ENCODE peak calls at places on chromosomes 4 and X, in nine cellular contexts. K is GM12865; R is endodermal cell; C is NB4; Q is cardiac fibroblast; L is CD8-positive, alpha-beta T cell; A is brain microvascular endothelial cell; U is astrocyte; Z is fibroblast of lung. I is an unnamed sample.

GRCh38 chr4:38560763-38561558 is 103.0 kb upstream of the KLF3 start:
- DNase-seq in R (no peak), C (peak), A (no peak), Q (no peak), Z (no peak), L (no peak), K (peak), U (no peak), I (peak)

GRCh38 chr4:108141213-108142045 is 27.3 kb downstream of the LEF1 start:
- DNase-seq in C (no peak), Z (no peak), R (no peak), Q (no peak), L (peak), U (no peak), A (no peak), K (peak), I (no peak)

GRCh38 chr4:104416725-104417363 is 77.8 kb downstream of the CXXC4 start:
- DNase-seq in R (peak), U (no peak), A (no peak), L (no peak), K (no peak), Q (no peak), C (no peak), Z (no peak), I (no peak)

GRCh38 chr4:44425614-44426208 is 22.9 kb downstream of the KCTD8 start:
- DNase-seq in C (peak), A (peak), U (no peak), L (no peak), Z (peak), R (peak), K (no peak), Q (peak), I (no peak)

GRCh38 chr4:149031399-149031798 is 589.2 kb upstream of the NR3C2 start:
- DNase-seq in U (no peak), Z (peak), K (peak), A (no peak), C (peak), Q (peak), R (peak), L (no peak), I (no peak)

GRCh38 chr4:153318696-153319320 is 25.7 kb upstream of the MND1 start:
- DNase-seq in C (peak), R (peak), A (peak), U (peak), Z (peak), L (no peak), K (peak), Q (peak), I (no peak)

GRCh38 chr4:8855781-8856245 is 15.8 kb downstream of the HMX1 start:
- DNase-seq in Z (no peak), U (no peak), R (peak), Q (no peak), C (peak), A (no peak), K (no peak), L (no peak), I (no peak)

GRCh38 chr4:185640809-185641675 is 105.7 kb upstream of the PDLIM3 start:
- DNase-seq in Z (peak), L (no peak), A (peak), R (no peak), K (peak), Q (peak), C (peak), U (peak), I (peak)

GRCh38 chr4:79689735-79690134 is 281.7 kb upstream of the GK2 start:
- DNase-seq in Q (no peak), L (no peak), A (no peak), Z (no peak), U (no peak), C (no peak), R (no peak), K (no peak), I (no peak)

GRCh38 chr4:104490096-104490769 is 4.5 kb downstream of the CXXC4 start:
- DNase-seq in Z (peak), U (peak), L (no peak), K (peak), A (no peak), C (no peak), Q (no peak), R (peak), I (no peak)

GRCh38 chrX:111568356-111568755 is 56.9 kb downstream of the SERTM2 start:
- DNase-seq in L (no peak), C (peak), Z (no peak), K (no peak), Q (peak), R (peak), U (no peak), A (peak), I (no peak)

GRCh38 chr4:180310616-180311015 is 1932.6 kb upstream of the TENM3 start:
- DNase-seq in A (no peak), K (no peak), Q (no peak), R (no peak), U (no peak), L (no peak), Z (no peak), C (no peak), I (no peak)

GRCh38 chr4:150415213-150415612 is 166.7 kb upstream of the MAB21L2 start:
- DNase-seq in Z (peak), L (no peak), A (no peak), R (no peak), Q (no peak), U (peak), C (no peak), K (no peak), I (no peak)

GRCh38 chrX:70769659-70770232 is 138.8 kb downstream of the TEX11 start:
- DNase-seq in R (no peak), A (no peak), U (no peak), L (no peak), K (no peak), C (peak), Q (peak), Z (peak), I (peak)

GRCh38 chrX:20263474-20263873 is 3.2 kb downstream of the RPS6KA3 start:
- DNase-seq in A (peak), R (no peak), Z (peak), U (peak), Q (peak), L (no peak), K (peak), C (peak), I (no peak)

GRCh38 chr4:183444953-183445543 is 612 bp downstream of the CDKN2AIP start:
- DNase-seq in C (peak), A (no peak), R (no peak), L (no peak), Z (peak), Q (peak), U (no peak), K (no peak), I (no peak)

GRCh38 chr4:183449193-183449888 is 4.9 kb downstream of the CDKN2AIP start:
- DNase-seq in R (no peak), Z (peak), L (no peak), C (no peak), A (peak), Q (peak), K (no peak), U (peak), I (no peak)

GRCh38 chr4:183448436-183448835 is 4.0 kb downstream of the CDKN2AIP start:
- DNase-seq in L (no peak), K (no peak), C (no peak), A (no peak), U (no peak), R (no peak), Q (no peak), Z (peak), I (no peak)

GRCh38 chr4:183450108-183450507 is 5.7 kb downstream of the CDKN2AIP start:
- DNase-seq in R (no peak), Q (no peak), K (no peak), C (no peak), U (no peak), Z (no peak), A (no peak), L (no peak), I (no peak)

DNA sequence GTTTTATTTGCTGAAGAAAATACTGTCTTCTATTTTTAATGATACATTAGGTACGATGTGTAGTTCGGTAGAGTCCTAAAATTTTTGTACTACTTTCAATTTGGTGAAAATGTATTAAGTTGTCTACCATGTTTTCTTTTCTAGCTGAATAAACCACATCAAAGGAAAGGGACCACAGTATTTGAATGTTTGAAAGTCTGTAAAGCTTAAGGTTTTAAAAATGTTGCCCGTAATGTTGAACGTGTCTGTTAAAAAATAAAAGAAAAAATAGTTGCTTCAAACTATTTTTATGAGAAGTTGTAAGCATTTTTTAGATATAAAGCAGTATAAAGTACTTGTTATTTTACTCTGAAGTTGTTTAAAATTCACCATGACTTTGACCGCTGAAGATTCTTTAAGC is 3.2 kb downstream of the CDKN2AIP start:
- DNase-seq in L (no peak), R (no peak), U (no peak), Z (no peak), C (no peak), K (no peak), Q (no peak), A (no peak), I (no peak)
- H3K4me3 ChIP-seq in L (no peak), R (peak), U (no peak), Z (no peak), C (peak), K (no peak), Q (no peak), A (no peak), I (no peak)

GRCh38 chr4:20248155-20248558 is 3.5 kb upstream of the SLIT2 start:
- DNase-seq in U (peak), C (peak), A (peak), Z (peak), Q (peak), L (no peak), K (peak), R (no peak), I (no peak)

GRCh38 chr4:20252656-20253271 is 1.1 kb downstream of the SLIT2 start:
- DNase-seq in U (peak), L (no peak), A (no peak), K (no peak), C (peak), Q (peak), R (peak), Z (peak), I (no peak)

GRCh38 chr4:20251061-20251795 is 477 bp upstream of the SLIT2 start:
- DNase-seq in C (no peak), U (no peak), Q (no peak), R (no peak), A (no peak), K (no peak), Z (peak), L (no peak), I (no peak)

GRCh38 chr4:20251796-20252655 is at the start of gene SLIT2:
- DNase-seq in Z (peak), L (no peak), C (peak), K (peak), A (peak), U (peak), Q (peak), R (peak), I (no peak)

GRCh38 chr4:20249333-20249732 is 2.4 kb upstream of the SLIT2 start:
- DNase-seq in L (no peak), C (peak), U (peak), R (no peak), Z (peak), K (no peak), A (peak), Q (peak), I (no peak)
- TF ChIP-seq CTCF in L (no peak), C (peak), U (peak), R (peak), Z (peak), K (no peak), A (peak), Q (peak), I (peak)

GRCh38 chrX:40105016-40105790 is 7.4 kb upstream of the BCOR start:
- DNase-seq in A (no peak), L (no peak), Q (peak), C (peak), Z (no peak), R (peak), U (no peak), K (peak), I (no peak)

GRCh38 chrX:40107291-40108083 is 9.7 kb upstream of the BCOR start:
- DNase-seq in A (no peak), K (peak), R (peak), U (no peak), C (peak), Z (no peak), L (no peak), Q (no peak), I (no peak)

GRCh38 chrX:40106677-40107290 is 9.0 kb upstream of the BCOR start:
- DNase-seq in Z (no peak), C (peak), R (no peak), U (no peak), K (no peak), L (no peak), A (no peak), Q (no peak), I (no peak)

GRCh38 chrX:40104649-40105015 is 6.9 kb upstream of the BCOR start:
- DNase-seq in K (peak), C (peak), L (no peak), Z (peak), Q (peak), U (no peak), A (no peak), R (peak), I (no peak)

GRCh38 chrX:40105791-40106676 is 8.3 kb upstream of the BCOR start:
- DNase-seq in K (peak), Z (no peak), R (peak), L (peak), U (no peak), Q (peak), C (peak), A (no peak), I (no peak)
- H3K4me3 ChIP-seq in K (peak), Z (peak), R (peak), L (peak), U (peak), Q (peak), C (peak), A (peak), I (peak)

DNA sequence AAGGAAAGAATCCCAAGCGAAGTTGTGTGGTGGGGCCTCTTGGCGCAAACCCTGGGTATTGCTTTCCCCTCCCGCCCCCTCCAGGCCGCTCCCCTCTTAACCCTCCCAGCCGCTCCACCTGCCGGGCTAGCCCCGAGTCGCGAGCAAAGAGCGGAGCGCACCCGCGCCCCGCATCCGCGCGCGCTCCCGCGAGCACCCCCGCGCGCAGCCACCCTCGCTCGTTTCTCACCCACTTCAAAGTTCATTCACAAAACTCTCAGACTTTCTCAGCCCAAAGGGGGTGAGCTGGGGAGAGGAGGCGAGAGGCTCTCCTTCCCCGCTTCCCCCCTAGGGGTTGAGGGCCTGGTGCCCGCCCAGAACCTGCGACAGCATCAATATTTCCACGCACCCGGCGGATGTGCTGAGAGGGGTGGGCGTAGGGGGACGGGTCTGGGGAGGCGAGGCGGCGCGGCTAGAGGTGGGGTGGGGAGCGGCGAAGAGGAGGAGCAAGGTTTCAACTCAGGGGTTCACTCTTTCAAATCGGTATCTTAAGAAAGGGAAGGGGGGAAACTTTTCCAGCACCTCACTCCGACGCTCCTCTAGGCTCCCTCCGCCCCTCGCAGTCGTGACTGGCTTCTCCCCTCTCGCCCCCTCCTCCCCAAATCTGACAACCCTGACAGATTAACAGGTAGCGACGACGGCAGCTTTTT is 1.8 kb downstream of the MAML3 start:
- DNase-seq in C (no peak), Q (no peak), R (peak), U (no peak), K (no peak), A (no peak), Z (no peak), L (peak), I (no peak)
- TF ChIP-seq CTCF in C (no peak), Q (peak), R (peak), U (no peak), K (no peak), A (peak), Z (peak), L (no peak), I (peak)

GRCh38 chrX:47484885-47485284 is 1.9 kb upstream of the ZNF41 start:
- DNase-seq in L (no peak), R (no peak), C (peak), Z (no peak), Q (no peak), A (no peak), K (no peak), U (no peak), I (no peak)
- H3K4me3 ChIP-seq in L (no peak), R (peak), C (no peak), Z (peak), Q (no peak), A (no peak), K (no peak), U (no peak), I (no peak)

GRCh38 chrX:115518113-115518512 is 42.9 kb upstream of the PLS3 start:
- DNase-seq in C (no peak), Q (no peak), K (no peak), R (no peak), L (no peak), Z (no peak), A (no peak), U (no peak), I (no peak)
- TF ChIP-seq CTCF in C (no peak), Q (no peak), K (no peak), R (no peak), L (no peak), Z (no peak), A (no peak), U (no peak), I (no peak)

DNA sequence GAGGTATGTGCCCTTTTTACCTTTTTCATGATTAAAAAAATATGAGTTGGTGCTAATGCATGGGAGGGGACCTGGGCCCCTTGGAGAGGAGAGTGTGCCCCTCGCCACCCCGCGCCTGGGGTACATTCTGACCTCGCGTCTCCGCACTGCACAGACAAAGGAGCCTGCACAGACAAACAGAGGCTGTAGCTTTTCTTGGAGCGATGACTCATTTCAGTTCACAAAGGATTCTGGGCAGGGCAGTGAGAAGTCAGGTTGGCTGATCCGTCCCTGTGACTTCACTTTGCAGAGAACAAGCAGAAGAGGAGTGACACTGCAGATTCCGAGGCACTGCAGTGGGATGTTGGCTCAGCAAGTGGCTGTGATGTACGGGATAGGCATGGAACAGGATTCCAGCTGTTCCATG is 82.9 kb downstream of the STOX2 start:
- DNase-seq in Z (peak), L (no peak), K (no peak), A (peak), R (peak), U (peak), C (peak), Q (peak), I (peak)
- H3K4me3 ChIP-seq in Z (peak), L (no peak), K (no peak), A (peak), R (peak), U (peak), C (peak), Q (peak), I (peak)

GRCh38 chr4:2604614-2605013 is 68.2 kb downstream of the FAM193A start:
- DNase-seq in L (no peak), C (no peak), Z (no peak), A (no peak), K (no peak), R (no peak), Q (no peak), U (no peak), I (no peak)

GRCh38 chr4:2595436-2595835 is 59.0 kb downstream of the FAM193A start:
- DNase-seq in L (no peak), C (no peak), R (no peak), Q (no peak), U (no peak), K (peak), Z (peak), A (no peak), I (no peak)

GRCh38 chr4:2600878-2601277 is 64.4 kb downstream of the FAM193A start:
- DNase-seq in U (no peak), R (no peak), C (no peak), K (no peak), A (no peak), L (no peak), Q (no peak), Z (no peak), I (no peak)

GRCh38 chr4:2596153-2596552 is 59.7 kb downstream of the FAM193A start:
- DNase-seq in Q (no peak), U (no peak), C (no peak), R (no peak), K (no peak), L (no peak), A (no peak), Z (no peak), I (no peak)

DNA sequence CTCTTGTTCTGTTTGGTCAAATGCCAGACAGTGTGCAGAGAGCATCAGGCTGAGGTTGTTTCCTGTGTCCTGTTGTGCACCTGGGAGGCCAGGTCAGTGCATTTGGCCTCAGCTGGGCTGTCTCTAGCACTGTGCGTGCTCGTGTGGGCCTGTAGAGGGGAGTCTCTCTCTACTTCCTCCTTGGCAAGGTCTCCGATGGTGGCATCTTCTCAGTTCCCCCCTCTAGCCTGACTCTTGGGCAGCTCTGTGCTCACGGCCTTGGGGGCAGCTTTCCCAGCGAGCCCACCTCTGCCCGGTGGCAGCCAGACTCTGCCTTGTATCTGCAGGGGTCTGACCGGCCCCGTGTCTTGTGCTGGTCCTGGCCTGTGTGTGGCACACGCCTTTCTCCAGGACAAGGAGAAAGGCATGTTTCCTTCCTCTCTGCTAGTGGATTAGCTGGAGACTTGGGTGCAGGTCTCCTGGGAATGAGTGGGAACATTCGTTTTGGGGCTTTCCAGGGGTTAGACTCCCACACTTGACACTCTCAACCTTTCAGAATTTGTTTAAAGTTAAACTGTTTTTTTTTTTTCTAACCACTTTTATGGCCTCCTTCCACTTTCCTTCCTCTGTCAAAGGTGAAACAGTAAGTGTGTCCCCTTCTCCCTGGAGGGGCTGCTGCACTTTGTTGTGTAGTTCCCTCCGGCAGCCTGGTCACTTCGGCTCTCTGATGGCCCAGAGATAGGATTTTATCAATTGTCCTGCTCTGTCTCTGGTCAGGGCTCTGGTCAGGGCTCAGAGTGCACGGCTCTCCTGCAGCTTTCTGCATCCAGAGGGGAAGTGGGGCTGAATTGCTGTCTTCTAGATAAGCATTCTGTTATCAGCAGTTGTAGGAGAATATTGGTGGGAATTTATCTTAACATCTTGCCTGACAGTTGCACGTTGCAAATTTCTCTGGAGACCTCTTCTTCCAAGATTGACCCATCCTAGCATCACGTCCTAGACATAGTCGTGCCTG is 62.5 kb downstream of the FAM193A start:
- DNase-seq in Q (peak), U (no peak), C (peak), R (peak), A (no peak), L (peak), Z (peak), K (peak), I (no peak)
- TF ChIP-seq CTCF in Q (peak), U (no peak), C (peak), R (peak), A (peak), L (no peak), Z (peak), K (peak), I (no peak)

I was measured in kidney epithelial cell.